ENCODE peak calls at places on chromosomes 2 and 18, in four cellular contexts. L is CD8-positive, alpha-beta T cell; N is SJSA1; C is GM06990. V is an unnamed sample.

GRCh38 chr2:69975136-69975852 is 13.9 kb upstream of the ASPRV1 start:
- DNase-seq in L (no peak), N (no peak), C (no peak), V (no peak)

GRCh38 chr2:210421916-210422315 is 54.6 kb downstream of the LANCL1 start:
- DNase-seq in L (no peak), N (peak; percentile 61), C (no peak), V (peak; percentile 55)

GRCh38 chr2:181780159-181781081 is 100.1 kb upstream of the NEUROD1 start:
- DNase-seq in L (no peak), N (peak; percentile 63), C (no peak), V (peak; percentile 83)

GRCh38 chr2:239005586-239005985 is 157.7 kb downstream of the TWIST2 start:
- DNase-seq in L (no peak), N (no peak), C (no peak), V (no peak)

GRCh38 chr18:67282796-67283195 is 233.7 kb downstream of the DSEL start:
- DNase-seq in L (no peak), N (no peak), C (no peak), V (peak; percentile 29)

GRCh38 chr2:181678033-181678586 is 2.2 kb downstream of the NEUROD1 start:
- DNase-seq in L (peak; percentile 33), N (peak; percentile 67), C (no peak), V (peak; percentile 74)

GRCh38 chr2:205590759-205591158 is 91.5 kb upstream of the NRP2 start:
- DNase-seq in L (no peak), N (peak; percentile 75), C (no peak), V (peak; percentile 79)

GRCh38 chr2:149686677-149687427 is 99.3 kb upstream of the MMADHC start:
- DNase-seq in L (no peak), N (no peak), C (no peak), V (no peak)

GRCh38 chr2:88471083-88471942 is 18.8 kb upstream of the FOXI3 start:
- DNase-seq in L (no peak), N (no peak), C (no peak), V (no peak)

GRCh38 chr2:44233450-44234128 is 41.7 kb upstream of the SLC3A1 start:
- DNase-seq in L (no peak), N (no peak), C (no peak), V (peak; percentile 79)

GRCh38 chr18:80181642-80182461 is 65.5 kb downstream of the PARD6G start:
- DNase-seq in L (no peak), N (no peak), C (no peak), V (no peak)

GRCh38 chr2:121596221-121597080 is 52.8 kb downstream of the CLASP1 start:
- DNase-seq in L (no peak), N (no peak), C (peak; percentile 56), V (peak; percentile 75)

GRCh38 chr18:77133051-77133919 is 702 bp upstream of the MBP start:
- DNase-seq in L (no peak), N (no peak), C (no peak), V (no peak)

GRCh38 chr2:203626952-203627681 is 79.3 kb upstream of the CD28 start:
- DNase-seq in L (no peak), N (no peak), C (no peak), V (peak; percentile 87)

GRCh38 chr2:132656213-132656612 is 13.8 kb downstream of the LYPD1 start:
- DNase-seq in L (no peak), N (no peak), C (no peak), V (no peak)

DNA sequence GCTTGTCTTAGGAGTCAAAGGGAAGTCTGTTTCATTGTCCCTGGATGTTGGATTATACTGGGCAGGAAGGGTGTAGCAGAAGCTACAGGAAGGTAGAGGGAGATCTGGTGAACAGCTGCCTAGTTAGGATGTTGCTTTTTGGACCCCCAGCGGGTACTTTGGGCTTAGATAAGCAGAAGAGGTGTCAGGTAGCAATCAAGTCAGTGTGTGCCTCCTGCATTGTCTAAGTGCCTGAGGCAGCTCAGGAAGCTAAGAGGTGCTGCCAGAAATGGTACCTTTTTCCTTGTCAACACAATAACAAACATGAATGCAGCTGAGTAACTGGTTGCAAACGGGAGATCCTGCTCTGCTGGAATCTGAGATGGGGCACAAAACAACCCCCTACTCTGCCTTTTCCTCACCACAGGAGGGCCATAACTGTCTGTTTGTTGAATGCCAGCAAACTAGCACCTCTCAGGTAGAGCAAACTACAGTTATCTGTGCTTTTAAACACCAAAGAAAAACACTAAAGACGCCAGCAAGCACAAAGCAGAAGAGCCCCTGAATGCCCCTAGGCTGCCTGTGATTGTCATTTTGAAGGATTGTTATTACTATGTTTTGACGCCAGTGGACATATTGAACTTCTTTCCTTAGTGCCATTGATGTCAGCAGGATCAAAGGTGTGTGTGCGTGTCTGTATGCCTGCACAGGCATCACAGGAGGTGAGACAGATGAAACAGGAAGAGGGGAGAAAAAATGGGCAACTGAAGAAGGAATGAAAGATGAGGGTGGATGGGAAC is 151.4 kb downstream of the ETAA1 start:
- DNase-seq in L (no peak), N (no peak), C (no peak), V (no peak)
- H3K27me3 ChIP-seq in L (no peaks in the 10 kb centered on the region), N (no peaks in the 10 kb centered on the region), C (no peaks in the 10 kb centered on the region), V (no peaks in the 10 kb centered on the region)

GRCh38 chr2:1511455-1511854 is 98.2 kb downstream of the TPO start:
- DNase-seq in L (no peak), N (no peak), C (no peak), V (no peak)
- H3K27me3 ChIP-seq in L (no peaks in the 10 kb centered on the region), N (peaks cover 3% of the 10 kb centered on the region), C (no peaks in the 10 kb centered on the region), V (peaks cover 33% of the 10 kb centered on the region)

GRCh38 chr2:219492575-219492974 is 6.1 kb upstream of the GMPPA start:
- DNase-seq in L (no peak), N (no peak), C (no peak), V (no peak)
- H3K27me3 ChIP-seq in L (peaks cover 27% of the 10 kb centered on the region), N (no peaks in the 10 kb centered on the region), C (no peaks in the 10 kb centered on the region), V (no peaks in the 10 kb centered on the region)

GRCh38 chr2:191113761-191114160 is 37.0 kb downstream of the STAT4 start:
- DNase-seq in L (no peak), N (no peak), C (no peak), V (no peak)
- H3K27me3 ChIP-seq in L (no peaks in the 10 kb centered on the region), N (no peaks in the 10 kb centered on the region), C (no peaks in the 10 kb centered on the region), V (no peaks in the 10 kb centered on the region)

GRCh38 chr2:113257511-113258264 is 21.0 kb downstream of the PAX8 start:
- DNase-seq in L (no peak), N (no peak), C (no peak), V (no peak)

GRCh38 chr2:113258748-113259147 is 20.0 kb downstream of the PAX8 start:
- DNase-seq in L (no peak), N (no peak), C (no peak), V (no peak)

GRCh38 chr2:113263546-113263945 is 15.2 kb downstream of the PAX8 start:
- DNase-seq in L (no peak), N (no peak), C (no peak), V (no peak)

GRCh38 chr2:113264713-113265403 is 13.9 kb downstream of the PAX8 start:
- DNase-seq in L (no peak), N (no peak), C (no peak), V (no peak)

DNA sequence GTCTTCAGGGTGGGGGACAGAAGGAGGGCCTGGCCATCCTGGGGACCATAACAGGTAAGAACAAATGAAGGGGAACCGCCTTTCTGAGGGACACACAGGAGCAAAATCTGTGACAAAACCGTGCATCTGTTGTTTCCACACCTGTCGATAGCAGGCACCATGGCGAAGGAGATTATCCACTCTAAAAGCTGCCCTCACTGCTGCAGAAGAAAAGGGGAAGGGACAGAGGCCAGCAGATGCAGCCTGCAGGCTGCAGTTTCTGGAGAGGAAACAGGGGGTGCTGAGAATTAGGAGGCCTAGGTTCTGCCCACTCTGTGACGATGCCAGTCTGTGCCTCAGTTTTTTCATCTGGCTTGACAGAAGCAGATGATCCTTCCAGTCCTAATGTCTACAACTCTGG is 17.8 kb downstream of the PAX8 start:
- DNase-seq in L (no peak), N (no peak), C (no peak), V (no peak)
- H3K27me3 ChIP-seq in L (no peaks in the 10 kb centered on the region), N (no peaks in the 10 kb centered on the region), C (no peaks in the 10 kb centered on the region), V (no peaks in the 10 kb centered on the region)

GRCh38 chr2:26177122-26177521 is 4.2 kb downstream of the GAREM2 start:
- DNase-seq in L (no peak), N (no peak), C (no peak), V (no peak)
- H3K27me3 ChIP-seq in L (peaks cover 4% of the 10 kb centered on the region), N (peaks cover 17% of the 10 kb centered on the region), C (no peaks in the 10 kb centered on the region), V (peaks cover 41% of the 10 kb centered on the region)

DNA sequence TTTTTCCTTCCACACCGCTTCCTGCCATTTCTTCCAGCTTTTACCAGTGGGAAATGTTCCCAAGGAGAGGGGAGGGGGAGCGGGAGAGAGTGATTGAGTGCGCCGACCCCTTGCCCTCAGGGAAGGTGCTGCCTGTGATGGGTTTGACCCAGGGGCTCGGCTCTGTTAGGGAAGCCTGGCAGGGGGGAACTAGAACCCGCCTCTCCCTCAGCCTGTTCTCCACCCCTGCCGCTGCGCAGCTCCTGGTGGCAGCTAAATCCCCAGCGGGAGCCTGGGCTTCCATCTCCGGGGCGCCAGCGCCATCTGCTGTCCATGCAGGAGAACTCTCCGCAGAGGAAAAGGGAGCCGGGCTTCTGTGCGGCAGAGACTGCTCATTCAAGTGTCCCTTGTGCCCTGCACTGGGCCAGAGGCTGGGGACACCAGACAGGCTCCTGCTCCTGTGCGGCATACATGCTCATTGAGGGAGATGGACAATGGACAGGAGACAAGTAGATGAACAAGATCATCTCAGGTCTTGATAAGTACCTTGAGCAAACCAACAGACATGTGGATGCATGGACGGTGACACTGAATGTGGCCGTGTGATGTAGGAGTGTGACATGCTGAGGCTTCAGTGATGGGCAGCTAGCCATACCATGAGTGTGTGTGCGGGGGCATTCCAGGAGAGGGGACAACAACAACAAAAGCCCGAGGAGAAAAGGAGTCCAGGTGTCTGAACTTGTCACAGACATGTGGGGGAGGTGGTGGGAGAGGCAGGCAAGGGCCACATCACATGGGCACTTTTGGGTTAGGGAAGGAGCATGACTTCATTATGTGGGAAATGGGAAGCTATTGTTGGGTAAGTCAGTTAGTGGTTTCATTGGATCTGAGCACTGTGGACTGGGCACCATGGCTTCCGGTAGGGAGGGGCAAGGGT is 13.3 kb downstream of the CHPF start:
- DNase-seq in L (peak; percentile 76), N (peak; percentile 88), C (peak; percentile 75), V (peak; percentile 82)
- H3K27me3 ChIP-seq in L (peaks cover 6% of the 10 kb centered on the region), N (peaks cover 46% of the 10 kb centered on the region), C (peaks cover 15% of the 10 kb centered on the region), V (peaks cover 52% of the 10 kb centered on the region)

GRCh38 chr2:105196651-105197050 is 44.9 kb upstream of the GPR45 start:
- DNase-seq in L (no peak), N (no peak), C (no peak), V (no peak)
- H3K27me3 ChIP-seq in L (no peaks in the 10 kb centered on the region), N (peaks cover 19% of the 10 kb centered on the region), C (no peaks in the 10 kb centered on the region), V (peaks cover 30% of the 10 kb centered on the region)

DNA sequence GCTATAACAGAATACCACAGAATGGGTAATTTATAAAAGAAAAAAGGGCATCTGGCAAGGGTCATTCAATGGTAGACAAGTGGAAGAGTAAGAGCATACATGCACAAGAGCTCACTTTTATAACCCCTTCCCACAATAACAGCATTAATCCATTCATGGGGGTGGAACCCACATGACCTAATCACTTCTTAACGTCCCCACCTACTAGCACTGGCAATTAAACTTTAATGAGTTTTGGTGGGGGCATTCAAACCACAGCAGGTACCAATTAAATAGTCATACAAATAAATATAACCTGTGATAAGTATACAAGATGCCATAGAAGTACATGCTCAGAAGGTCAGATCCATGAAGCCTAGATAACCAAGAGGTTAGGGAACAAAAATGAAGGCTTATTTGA is 48.6 kb downstream of the ROCK1 start:
- DNase-seq in L (no peak), N (no peak), C (no peak), V (no peak)
- H3K27me3 ChIP-seq in L (no peaks in the 10 kb centered on the region), N (no peaks in the 10 kb centered on the region), C (no peaks in the 10 kb centered on the region), V (no peaks in the 10 kb centered on the region)

GRCh38 chr18:58213445-58213844 is 169.4 kb downstream of the NEDD4L start:
- DNase-seq in L (no peak), N (peak; percentile 79), C (no peak), V (peak; percentile 95)
- H3K27me3 ChIP-seq in L (no peaks in the 10 kb centered on the region), N (no peaks in the 10 kb centered on the region), C (no peaks in the 10 kb centered on the region), V (no peaks in the 10 kb centered on the region)

V was measured in mesenchymal stem cell.